ENCODE peak calls at places on chromosomes 4 and X, in four cellular contexts. One of them, this sample, is unnamed.

GRCh38 chrX:68077378-68077777 is 355.9 kb downstream of the OPHN1 start:
- DNase-seq in IMR-90: no peak
- DNase-seq in K562: no peak
- DNase-seq in GM12878: no peak
- DNase-seq in this sample: no peak

GRCh38 chr4:85488416-85488815 is 13.5 kb downstream of the ARHGAP24 start:
- DNase-seq in IMR-90: no peak
- DNase-seq in K562: no peak
- DNase-seq in GM12878: no peak
- DNase-seq in this sample: no peak

GRCh38 chr4:1187182-1187581 is 14.8 kb upstream of the SPON2 start:
- DNase-seq in IMR-90: peak; percentile 42
- DNase-seq in K562: no peak
- DNase-seq in GM12878: no peak
- DNase-seq in this sample: no peak

GRCh38 chrX:33784548-33784947 is 347.6 kb downstream of the FAM47A start:
- DNase-seq in IMR-90: no peak
- DNase-seq in K562: no peak
- DNase-seq in GM12878: no peak
- DNase-seq in this sample: no peak

GRCh38 chr4:828641-829271 is 2.8 kb upstream of the CPLX1 start:
- DNase-seq in IMR-90: no peak
- DNase-seq in K562: peak; percentile 27
- DNase-seq in GM12878: no peak
- DNase-seq in this sample: peak; percentile 48

GRCh38 chrX:132662844-132663243 is 174.0 kb upstream of the MBNL3 start:
- DNase-seq in IMR-90: no peak
- DNase-seq in K562: no peak
- DNase-seq in GM12878: no peak
- DNase-seq in this sample: no peak

GRCh38 chrX:37785569-37785968 is 5.7 kb downstream of the CYBB start:
- DNase-seq in IMR-90: no peak
- DNase-seq in K562: no peak
- DNase-seq in GM12878: no peak
- DNase-seq in this sample: no peak

GRCh38 chr4:15031993-15032660 is 29.8 kb downstream of the CPEB2 start:
- DNase-seq in IMR-90: peak; percentile 55
- DNase-seq in K562: no peak
- DNase-seq in GM12878: no peak
- DNase-seq in this sample: no peak

GRCh38 chrX:152220612-152221011 is 82.2 kb upstream of the MAGEA10 start:
- DNase-seq in IMR-90: no peak
- DNase-seq in K562: no peak
- DNase-seq in GM12878: no peak
- DNase-seq in this sample: no peak

GRCh38 chrX:71609095-71609750 is 9.1 kb downstream of the CXCR3 start:
- DNase-seq in IMR-90: no peak
- DNase-seq in K562: no peak
- DNase-seq in GM12878: no peak
- DNase-seq in this sample: no peak

GRCh38 chrX:45233541-45233940 is 32.9 kb upstream of the DIPK2B start:
- DNase-seq in IMR-90: no peak
- DNase-seq in K562: no peak
- DNase-seq in GM12878: no peak
- DNase-seq in this sample: no peak

GRCh38 chr4:76744253-76744921 is 153.6 kb downstream of the SOWAHB start:
- DNase-seq in IMR-90: peak; percentile 83
- DNase-seq in K562: no peak
- DNase-seq in GM12878: no peak
- DNase-seq in this sample: no peak

GRCh38 chr4:121053601-121054143 is 18.7 kb downstream of the NDNF start:
- DNase-seq in IMR-90: no peak
- DNase-seq in K562: no peak
- DNase-seq in GM12878: no peak
- DNase-seq in this sample: no peak

GRCh38 chrX:75544760-75545159 is 21.9 kb upstream of the ZDHHC15 start:
- DNase-seq in IMR-90: no peak
- DNase-seq in K562: no peak
- DNase-seq in GM12878: no peak
- DNase-seq in this sample: no peak

GRCh38 chr4:165991325-165992180 is 118.5 kb downstream of the TLL1 start:
- DNase-seq in IMR-90: no peak
- DNase-seq in K562: no peak
- DNase-seq in GM12878: no peak
- DNase-seq in this sample: no peak

GRCh38 chrX:23493941-23494374 is 159.3 kb downstream of the PTCHD1 start:
- DNase-seq in IMR-90: no peak
- DNase-seq in K562: no peak
- DNase-seq in GM12878: no peak
- DNase-seq in this sample: peak; percentile 11

GRCh38 chrX:15675490-15675921 is 10.9 kb upstream of the CLTRN start:
- DNase-seq in IMR-90: no peak
- DNase-seq in K562: peak; percentile 85
- DNase-seq in GM12878: no peak
- DNase-seq in this sample: peak; percentile 54

GRCh38 chrX:48487362-48487785 is 11.4 kb downstream of the FTSJ1 start:
- DNase-seq in IMR-90: peak; percentile 89
- DNase-seq in K562: peak; percentile 74
- DNase-seq in GM12878: no peak
- DNase-seq in this sample: peak; percentile 65

GRCh38 chrX:67718926-67719325 is 175.1 kb downstream of the AR start:
- DNase-seq in IMR-90: no peak
- DNase-seq in K562: no peak
- DNase-seq in GM12878: no peak
- DNase-seq in this sample: no peak

GRCh38 chr4:168832746-168833575 is 177.1 kb downstream of the CBR4 start:
- DNase-seq in IMR-90: no peak
- DNase-seq in K562: no peak
- DNase-seq in GM12878: no peak
- DNase-seq in this sample: peak; percentile 19

GRCh38 chrX:111159232-111159631 is 63.2 kb downstream of the PAK3 start:
- DNase-seq in IMR-90: no peak
- DNase-seq in K562: no peak
- DNase-seq in GM12878: no peak
- DNase-seq in this sample: no peak

GRCh38 chr4:11512861-11513260 is 84.2 kb upstream of the HS3ST1 start:
- DNase-seq in IMR-90: no peak
- DNase-seq in K562: no peak
- DNase-seq in GM12878: no peak
- DNase-seq in this sample: no peak

GRCh38 chr4:164368894-164369293 is 385.0 kb upstream of the SMIM31 start:
- DNase-seq in IMR-90: no peak
- DNase-seq in K562: no peak
- DNase-seq in GM12878: no peak
- DNase-seq in this sample: no peak

DNA sequence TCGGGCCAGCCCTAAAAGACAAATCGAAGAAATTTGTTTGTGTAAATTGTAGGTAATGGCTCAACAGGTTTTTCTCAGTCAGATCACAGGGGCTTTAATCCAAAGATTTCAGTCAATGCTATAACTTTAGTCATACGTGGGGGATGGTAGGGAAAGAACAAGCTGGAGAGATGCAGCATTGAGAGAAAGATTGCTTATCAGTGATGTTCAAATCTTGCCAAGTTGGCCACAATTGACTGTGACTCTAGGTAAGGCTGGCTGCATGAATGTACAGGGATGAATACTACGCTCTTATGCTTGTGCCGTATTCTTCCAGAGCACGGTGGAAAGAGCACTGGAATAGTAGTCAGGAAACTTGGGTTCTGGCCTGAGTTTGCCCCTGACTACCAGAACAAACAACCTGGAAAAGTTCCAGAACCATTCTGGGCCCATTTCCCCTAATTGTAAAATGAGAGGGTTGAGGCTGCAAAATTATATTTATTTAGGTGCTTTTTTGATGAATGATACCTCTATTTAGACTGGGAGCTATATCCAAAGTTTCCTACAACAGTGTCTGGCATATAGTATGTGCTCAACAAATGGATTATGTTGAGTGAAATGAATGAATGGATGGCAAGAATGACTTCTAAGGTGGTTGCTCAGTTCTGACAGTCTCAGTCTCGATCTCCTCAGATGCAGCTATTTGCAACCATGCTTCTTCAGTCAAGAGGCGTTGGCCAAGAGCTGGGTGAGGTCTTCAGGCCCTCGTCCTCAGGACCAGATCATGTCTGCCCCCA is 44.4 kb downstream of the TSC22D3 start:
- DNase-seq in IMR-90: peak; percentile 8
- DNase-seq in K562: no peak
- DNase-seq in GM12878: no peak
- DNase-seq in this sample: no peak
- H3K4me1 ChIP-seq in IMR-90: peaks cover 7% of the 10 kb centered on the region
- H3K4me1 ChIP-seq in K562: peaks cover 15% of the 10 kb centered on the region
- H3K4me1 ChIP-seq in GM12878: no peaks in the 10 kb centered on the region
- H3K4me1 ChIP-seq in this sample: peaks cover 61% of the 10 kb centered on the region

DNA sequence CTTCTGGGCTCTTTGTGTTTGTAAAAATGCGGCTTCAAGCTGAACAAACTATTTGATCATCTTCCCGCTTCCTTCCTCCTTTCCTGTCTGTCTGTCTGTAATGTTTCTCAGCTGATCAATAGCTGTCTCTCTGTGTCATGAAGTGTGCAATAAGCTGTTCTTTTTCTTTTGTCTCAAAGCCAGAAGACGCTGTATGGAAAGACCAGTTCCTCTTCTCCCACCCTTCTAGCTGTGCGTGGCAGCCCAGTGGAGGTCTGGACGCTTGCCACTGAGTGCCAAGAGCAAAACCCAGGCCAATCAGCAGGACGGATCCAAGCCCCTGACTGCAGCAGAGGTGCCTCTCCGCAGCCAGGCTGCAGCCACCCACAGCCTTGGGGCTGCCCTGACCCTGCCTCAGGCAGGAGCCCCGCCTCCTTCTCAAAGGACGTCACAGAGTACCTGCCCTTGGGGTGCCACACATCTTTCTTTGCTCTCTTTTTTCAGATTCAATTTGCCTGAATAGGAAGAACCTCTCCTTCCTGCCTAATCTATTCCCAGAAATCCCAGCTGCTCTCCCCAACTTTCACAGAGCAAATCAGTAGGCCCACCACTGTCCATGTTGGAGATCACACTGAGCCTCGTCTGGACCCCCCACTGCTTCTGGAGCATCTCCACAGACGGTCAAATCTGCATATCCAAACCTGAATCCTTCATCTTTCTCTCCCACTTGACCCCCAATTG is 59.1 kb downstream of the MAML3 start:
- DNase-seq in IMR-90: peak; percentile 73
- DNase-seq in K562: no peak
- DNase-seq in GM12878: no peak
- DNase-seq in this sample: peak; percentile 83
- H3K4me3 ChIP-seq in IMR-90: no peak overlapping the region
- H3K4me3 ChIP-seq in K562: no peak overlapping the region
- H3K4me3 ChIP-seq in GM12878: no peak overlapping the region
- H3K4me3 ChIP-seq in this sample: peak overlapping the region; percentile 13

GRCh38 chr4:106892786-106893185 is 143.3 kb downstream of the DKK2 start:
- DNase-seq in IMR-90: no peak
- DNase-seq in K562: no peak
- DNase-seq in GM12878: no peak
- DNase-seq in this sample: no peak

GRCh38 chr4:106893903-106894302 is 142.2 kb downstream of the DKK2 start:
- DNase-seq in IMR-90: no peak
- DNase-seq in K562: no peak
- DNase-seq in GM12878: no peak
- DNase-seq in this sample: no peak

GRCh38 chr4:106893395-106893881 is 142.7 kb downstream of the DKK2 start:
- DNase-seq in IMR-90: no peak
- DNase-seq in K562: no peak
- DNase-seq in GM12878: no peak
- DNase-seq in this sample: no peak

DNA sequence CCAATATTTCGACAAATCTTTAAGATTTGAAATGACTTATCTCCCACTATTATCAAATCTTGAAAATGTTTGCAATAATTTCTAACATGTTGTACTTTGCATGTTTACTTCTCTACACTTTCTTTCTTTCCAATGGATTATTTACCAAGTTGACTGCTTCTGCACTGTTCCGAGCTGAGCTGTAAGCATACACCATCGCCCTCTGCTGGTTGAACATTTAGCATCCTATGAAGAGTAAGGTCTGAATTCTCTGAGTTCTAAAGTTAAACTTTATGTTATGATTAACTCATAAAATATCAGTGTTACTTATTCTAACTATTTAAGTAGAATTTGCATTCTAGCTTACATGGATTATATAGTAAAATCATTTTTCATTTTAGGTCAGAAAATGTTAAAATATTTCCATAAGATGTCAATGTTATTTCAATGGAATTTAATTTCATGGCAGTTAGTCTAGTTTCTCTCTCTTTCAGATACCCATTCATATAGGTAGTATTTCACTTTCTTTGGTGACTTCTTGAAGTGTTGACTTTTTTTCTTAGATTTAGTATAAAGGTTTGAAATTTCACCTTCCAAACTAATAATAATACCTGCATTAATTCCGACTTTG is 137.4 kb downstream of the DKK2 start:
- DNase-seq in IMR-90: peak; percentile 53
- DNase-seq in K562: peak; percentile 50
- DNase-seq in GM12878: no peak
- DNase-seq in this sample: peak; percentile 44
- TF ChIP-seq BHLHE40 in IMR-90: no peak
- TF ChIP-seq BHLHE40 in K562: no peak
- TF ChIP-seq BHLHE40 in GM12878: no peak
- TF ChIP-seq BHLHE40 in this sample: no peak

GRCh38 chr4:3659131-3659530 is 107.1 kb upstream of the ADRA2C start:
- DNase-seq in IMR-90: no peak
- DNase-seq in K562: no peak
- DNase-seq in GM12878: no peak
- DNase-seq in this sample: no peak
- H3K4me1 ChIP-seq in IMR-90: peaks cover 8% of the 10 kb centered on the region
- H3K4me1 ChIP-seq in K562: no peaks in the 10 kb centered on the region
- H3K4me1 ChIP-seq in GM12878: no peaks in the 10 kb centered on the region
- H3K4me1 ChIP-seq in this sample: no peaks in the 10 kb centered on the region

DNA sequence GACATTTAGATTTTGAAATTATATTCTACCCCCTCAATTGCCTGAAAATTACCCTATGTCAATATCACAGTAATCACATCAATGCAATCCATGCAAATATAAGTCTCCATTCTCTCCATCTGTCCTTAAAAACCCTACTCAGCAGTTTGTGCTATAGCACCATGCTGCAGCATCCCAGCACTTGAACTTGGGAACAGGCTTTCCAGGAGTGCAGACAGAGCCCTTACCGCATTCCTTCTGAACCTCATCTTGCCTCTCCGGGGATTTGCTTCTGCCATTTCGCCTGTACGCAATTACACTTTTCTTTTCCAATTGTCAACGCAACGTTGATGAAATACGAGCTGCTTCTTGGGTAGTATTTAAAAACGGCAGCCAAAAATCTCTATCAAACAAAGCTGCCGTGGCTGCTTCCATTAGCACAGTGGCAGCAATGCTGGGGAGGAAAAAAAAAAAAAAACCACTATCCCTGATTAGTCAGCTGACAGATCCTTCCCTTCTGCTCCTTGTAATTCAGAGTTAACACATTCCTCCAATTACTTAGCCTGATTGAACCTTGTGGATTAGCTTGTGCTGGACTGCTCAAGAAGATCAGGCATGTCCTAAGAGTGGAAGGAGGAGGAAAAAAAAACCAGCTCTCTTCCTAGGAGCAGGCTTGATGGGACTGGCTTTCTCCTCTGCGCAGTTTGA is 65.6 kb downstream of the MCF2 start:
- DNase-seq in IMR-90: no peak
- DNase-seq in K562: no peak
- DNase-seq in GM12878: no peak
- DNase-seq in this sample: no peak
- H3K4me3 ChIP-seq in IMR-90: no peak overlapping the region
- H3K4me3 ChIP-seq in K562: no peak overlapping the region
- H3K4me3 ChIP-seq in GM12878: no peak overlapping the region
- H3K4me3 ChIP-seq in this sample: no peak overlapping the region

GRCh38 chr4:176302283-176303275 is 17.2 kb upstream of the SPCS3 start:
- DNase-seq in IMR-90: peak; percentile 90
- DNase-seq in K562: no peak
- DNase-seq in GM12878: no peak
- DNase-seq in this sample: peak; percentile 76
- TF ChIP-seq BHLHE40 in IMR-90: no peak
- TF ChIP-seq BHLHE40 in K562: no peak
- TF ChIP-seq BHLHE40 in GM12878: no peak
- TF ChIP-seq BHLHE40 in this sample: no peak

This sample was measured in A549.